ENCODE peak calls at places on chromosome 18, in four cellular contexts. One of them, this sample, is unnamed.

GRCh38 chr18:13264986-13265900 is 46.7 kb downstream of the LDLRAD4 start:
- DNase-seq in endothelial cell of umbilical vein: no peak
- DNase-seq in Karpas-422: no peak
- DNase-seq in H9: no peak
- DNase-seq in this sample: no peak

GRCh38 chr18:44579028-44579692 is 101.5 kb upstream of the SETBP1 start:
- DNase-seq in endothelial cell of umbilical vein: no peak
- DNase-seq in Karpas-422: peak; percentile 72
- DNase-seq in H9: peak; percentile 33
- DNase-seq in this sample: no peak

GRCh38 chr18:37280701-37281100 is 284.9 kb downstream of the CELF4 start:
- DNase-seq in endothelial cell of umbilical vein: no peak
- DNase-seq in Karpas-422: no peak
- DNase-seq in H9: no peak
- DNase-seq in this sample: no peak

GRCh38 chr18:54440292-54440691 is 82.6 kb downstream of the C18orf54 start:
- DNase-seq in endothelial cell of umbilical vein: no peak
- DNase-seq in Karpas-422: no peak
- DNase-seq in H9: no peak
- DNase-seq in this sample: no peak

GRCh38 chr18:45774065-45774521 is 50.1 kb downstream of the SLC14A1 start:
- DNase-seq in endothelial cell of umbilical vein: no peak
- DNase-seq in Karpas-422: peak; percentile 65
- DNase-seq in H9: no peak
- DNase-seq in this sample: peak; percentile 33

GRCh38 chr18:62939433-62939832 is 224.1 kb downstream of the PHLPP1 start:
- DNase-seq in endothelial cell of umbilical vein: peak; percentile 82
- DNase-seq in Karpas-422: no peak
- DNase-seq in H9: no peak
- DNase-seq in this sample: no peak

GRCh38 chr18:22385718-22386117 is 32.0 kb downstream of the CTAGE1 start:
- DNase-seq in endothelial cell of umbilical vein: peak; percentile 93
- DNase-seq in Karpas-422: no peak
- DNase-seq in H9: no peak
- DNase-seq in this sample: no peak

GRCh38 chr18:1147616-1148184 is 243.0 kb downstream of the ADCYAP1 start:
- DNase-seq in endothelial cell of umbilical vein: no peak
- DNase-seq in Karpas-422: no peak
- DNase-seq in H9: peak; percentile 35
- DNase-seq in this sample: no peak

GRCh38 chr18:61727241-61727640 is 165.6 kb downstream of the RNF152 start:
- DNase-seq in endothelial cell of umbilical vein: no peak
- DNase-seq in Karpas-422: no peak
- DNase-seq in H9: no peak
- DNase-seq in this sample: no peak

DNA sequence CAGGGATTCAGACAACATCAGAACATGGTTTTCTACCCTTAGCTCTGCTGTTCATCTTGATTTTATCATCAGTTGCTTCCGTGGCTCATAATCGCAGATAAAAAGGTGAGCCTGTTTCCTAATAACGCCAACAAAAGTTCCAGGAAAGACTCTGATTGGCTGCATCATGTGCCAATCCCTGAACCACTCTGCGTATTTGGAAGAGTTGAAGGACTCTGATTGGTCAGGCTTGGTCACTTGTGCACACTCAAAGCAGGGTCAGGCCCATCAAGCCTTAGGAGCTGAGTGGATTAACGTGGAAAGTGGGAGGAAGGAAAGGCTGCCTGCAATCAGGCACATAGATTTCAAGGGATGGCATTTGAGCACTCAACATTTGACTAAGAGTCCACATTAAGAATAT is 11.4 kb downstream of the TXNDC2 start:
- DNase-seq in endothelial cell of umbilical vein: no peak
- DNase-seq in Karpas-422: no peak
- DNase-seq in H9: no peak
- DNase-seq in this sample: no peak
- H3K27ac ChIP-seq in endothelial cell of umbilical vein: no peak overlapping the region
- H3K27ac ChIP-seq in Karpas-422: no peak overlapping the region
- H3K27ac ChIP-seq in H9: no peak overlapping the region
- H3K27ac ChIP-seq in this sample: no peak overlapping the region

GRCh38 chr18:66757946-66758345 is 154.1 kb upstream of the CDH19 start:
- DNase-seq in endothelial cell of umbilical vein: no peak
- DNase-seq in Karpas-422: no peak
- DNase-seq in H9: no peak
- DNase-seq in this sample: no peak
- H2AFZ ChIP-seq in endothelial cell of umbilical vein: no peak overlapping the region
- H2AFZ ChIP-seq in Karpas-422: no peak overlapping the region
- H2AFZ ChIP-seq in H9: no peak overlapping the region
- H2AFZ ChIP-seq in this sample: no peak overlapping the region

GRCh38 chr18:2532797-2533196 is 38.5 kb downstream of the METTL4 start:
- DNase-seq in endothelial cell of umbilical vein: no peak
- DNase-seq in Karpas-422: no peak
- DNase-seq in H9: no peak
- DNase-seq in this sample: no peak
- H3K27ac ChIP-seq in endothelial cell of umbilical vein: no peak overlapping the region
- H3K27ac ChIP-seq in Karpas-422: no peak overlapping the region
- H3K27ac ChIP-seq in H9: no peak overlapping the region
- H3K27ac ChIP-seq in this sample: no peak overlapping the region

GRCh38 chr18:48058486-48058885 is 128.0 kb upstream of the SMAD2 start:
- DNase-seq in endothelial cell of umbilical vein: no peak
- DNase-seq in Karpas-422: no peak
- DNase-seq in H9: no peak
- DNase-seq in this sample: no peak

GRCh38 chr18:48059363-48060109 is 129.1 kb upstream of the SMAD2 start:
- DNase-seq in endothelial cell of umbilical vein: no peak
- DNase-seq in Karpas-422: no peak
- DNase-seq in H9: peak; percentile 41
- DNase-seq in this sample: no peak

GRCh38 chr18:48060947-48061346 is 130.5 kb upstream of the SMAD2 start:
- DNase-seq in endothelial cell of umbilical vein: no peak
- DNase-seq in Karpas-422: no peak
- DNase-seq in H9: no peak
- DNase-seq in this sample: no peak

GRCh38 chr18:48061781-48062570 is 131.5 kb upstream of the SMAD2 start:
- DNase-seq in endothelial cell of umbilical vein: no peak
- DNase-seq in Karpas-422: no peak
- DNase-seq in H9: no peak
- DNase-seq in this sample: no peak

DNA sequence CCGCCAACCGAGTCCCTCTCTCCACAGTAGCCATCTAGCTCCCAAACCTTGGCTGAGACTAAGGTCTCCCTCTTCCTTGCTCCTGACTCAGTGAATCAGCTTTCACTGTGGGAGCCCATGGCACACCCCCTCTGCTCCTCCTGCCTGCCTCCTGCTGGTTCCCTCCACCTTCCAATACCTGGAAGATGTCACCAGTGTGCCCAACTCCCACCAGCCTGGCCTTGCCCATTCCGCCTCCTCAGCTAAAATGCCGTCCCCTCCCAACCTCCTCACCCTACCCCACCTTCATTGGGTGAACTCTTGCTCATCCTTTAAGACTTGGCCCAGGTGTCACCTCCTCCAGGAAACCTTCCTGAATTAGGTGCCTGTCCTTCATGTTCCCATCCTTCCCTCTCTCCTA is 129.9 kb upstream of the SMAD2 start:
- DNase-seq in endothelial cell of umbilical vein: no peak
- DNase-seq in Karpas-422: no peak
- DNase-seq in H9: no peak
- DNase-seq in this sample: no peak
- H2AFZ ChIP-seq in endothelial cell of umbilical vein: no peak overlapping the region
- H2AFZ ChIP-seq in Karpas-422: no peak overlapping the region
- H2AFZ ChIP-seq in H9: no peak overlapping the region
- H2AFZ ChIP-seq in this sample: no peak overlapping the region

GRCh38 chr18:31246460-31246859 is 71.5 kb upstream of the DSG1 start:
- DNase-seq in endothelial cell of umbilical vein: no peak
- DNase-seq in Karpas-422: peak; percentile 73
- DNase-seq in H9: no peak
- DNase-seq in this sample: no peak
- H3K27ac ChIP-seq in endothelial cell of umbilical vein: no peak overlapping the region
- H3K27ac ChIP-seq in Karpas-422: peak overlapping the region; percentile 96
- H3K27ac ChIP-seq in H9: no peak overlapping the region
- H3K27ac ChIP-seq in this sample: no peak overlapping the region

GRCh38 chr18:34003687-34004086 is 221.0 kb downstream of the NOL4 start:
- DNase-seq in endothelial cell of umbilical vein: no peak
- DNase-seq in Karpas-422: no peak
- DNase-seq in H9: peak; percentile 26
- DNase-seq in this sample: no peak
- H2AFZ ChIP-seq in endothelial cell of umbilical vein: no peak overlapping the region
- H2AFZ ChIP-seq in Karpas-422: peak overlapping the region; percentile 32
- H2AFZ ChIP-seq in H9: no peak overlapping the region
- H2AFZ ChIP-seq in this sample: no peak overlapping the region

DNA sequence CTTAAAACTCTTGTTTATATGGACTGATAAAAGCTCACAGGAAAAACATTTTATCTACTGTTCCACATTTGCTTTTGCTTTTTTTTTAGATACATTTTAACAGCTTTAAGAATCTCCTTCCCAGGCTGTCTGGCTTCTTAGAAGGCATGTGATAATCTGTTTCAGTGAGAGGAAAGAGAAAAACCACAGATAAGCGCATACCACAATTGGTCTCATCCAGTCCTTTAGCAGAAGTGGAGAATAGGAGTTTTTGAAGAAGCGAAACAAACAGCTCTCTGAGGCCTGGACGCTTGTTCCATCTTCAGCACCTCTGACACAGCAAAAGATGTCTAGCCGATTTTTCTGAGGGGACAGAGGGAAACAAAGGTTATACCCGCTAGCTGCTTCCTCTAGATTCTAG is 37.6 kb downstream of the RMC1 start:
- DNase-seq in endothelial cell of umbilical vein: no peak
- DNase-seq in Karpas-422: no peak
- DNase-seq in H9: no peak
- DNase-seq in this sample: peak; percentile 62
- H3K27ac ChIP-seq in endothelial cell of umbilical vein: no peak overlapping the region
- H3K27ac ChIP-seq in Karpas-422: no peak overlapping the region
- H3K27ac ChIP-seq in H9: no peak overlapping the region
- H3K27ac ChIP-seq in this sample: peak overlapping the region; percentile 89

DNA sequence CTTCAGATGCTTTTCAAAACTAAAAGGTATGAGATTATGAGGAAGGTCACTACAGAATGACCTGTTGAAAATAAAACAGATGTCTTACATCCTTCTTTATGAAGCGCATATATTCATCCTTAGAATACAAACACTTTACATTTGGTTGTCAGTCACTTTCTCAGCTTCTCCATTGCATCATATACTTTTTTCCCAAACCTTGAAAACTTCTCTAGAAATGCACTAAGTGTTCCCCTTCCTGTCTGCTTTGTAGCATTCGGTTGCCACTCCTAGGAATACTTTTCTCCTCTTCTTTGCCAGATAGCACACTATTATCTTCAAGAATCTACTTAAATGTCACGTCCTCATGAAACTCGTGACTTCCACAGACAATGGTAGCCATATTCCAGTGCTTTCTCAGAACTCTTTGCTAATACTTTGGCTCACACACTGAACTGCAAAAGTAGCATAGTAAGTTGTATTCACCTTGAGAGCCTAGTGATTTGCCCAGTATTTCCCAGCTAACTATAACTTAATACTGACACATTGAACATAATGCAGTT is 27.6 kb downstream of the DSC1 start:
- DNase-seq in endothelial cell of umbilical vein: no peak
- DNase-seq in Karpas-422: no peak
- DNase-seq in H9: no peak
- DNase-seq in this sample: no peak
- H2AFZ ChIP-seq in endothelial cell of umbilical vein: no peak overlapping the region
- H2AFZ ChIP-seq in Karpas-422: peak overlapping the region; percentile 66
- H2AFZ ChIP-seq in H9: no peak overlapping the region
- H2AFZ ChIP-seq in this sample: no peak overlapping the region

GRCh38 chr18:76619342-76620315 is 124.6 kb upstream of the ZNF516 start:
- DNase-seq in endothelial cell of umbilical vein: no peak
- DNase-seq in Karpas-422: no peak
- DNase-seq in H9: peak; percentile 81
- DNase-seq in this sample: no peak
- H3K27ac ChIP-seq in endothelial cell of umbilical vein: no peak overlapping the region
- H3K27ac ChIP-seq in Karpas-422: no peak overlapping the region
- H3K27ac ChIP-seq in H9: no peak overlapping the region
- H3K27ac ChIP-seq in this sample: no peak overlapping the region